ENCODE peak calls at places on chromosomes 13 and 19, in nine cellular contexts. F, X, V, E, R, Y, M, O and K are unnamed samples.
A peak's percentile ranks its signal among the peaks of the same experiment; 100 is the strongest.

GRCh38 chr13:113876341-113877148 is 12.7 kb upstream of the GAS6 start:
- DNase-seq in F (no peak), X (no peak), V (no peak), E (no peak), R (no peak), Y (no peak), M (no peak), O (no peak), K (no peak)

GRCh38 chr19:4981681-4981958 is 12.7 kb downstream of the KDM4B start:
- DNase-seq in F (no peak), X (no peak), V (no peak), E (no peak), R (no peak), Y (no peak), M (no peak), O (no peak), K (no peak)

GRCh38 chr19:6230991-6231448 is 48.8 kb downstream of the MLLT1 start:
- DNase-seq in F (no peak), X (no peak), V (no peak), E (no peak), R (no peak), Y (no peak), M (no peak), O (no peak), K (no peak)

GRCh38 chr13:73618275-73618865 is 515.8 kb downstream of the KLF12 start:
- DNase-seq in F (no peak), X (no peak), V (peak; percentile 24), E (no peak), R (no peak), Y (no peak), M (no peak), O (no peak), K (no peak)

GRCh38 chr19:17488593-17489391 is 18.5 kb downstream of the SLC27A1 start:
- DNase-seq in F (peak; percentile 70), X (peak; percentile 54), V (peak; percentile 87), E (peak; percentile 33), R (peak; percentile 82), Y (peak; percentile 55), M (peak; percentile 15), O (no peak), K (no peak)

GRCh38 chr13:72062566-72062965 is 195.6 kb upstream of the DACH1 start:
- DNase-seq in F (no peak), X (no peak), V (peak; percentile 77), E (no peak), R (peak; percentile 15), Y (no peak), M (peak; percentile 17), O (no peak), K (no peak)

GRCh38 chr19:35903550-35904179 is 1.3 kb downstream of the HCST start:
- DNase-seq in F (peak; percentile 80), X (peak; percentile 59), V (peak; percentile 48), E (peak; percentile 35), R (no peak), Y (peak; percentile 33), M (peak; percentile 85), O (no peak), K (no peak)

GRCh38 chr13:99383946-99384345 is 76.7 kb upstream of the GPR183 start:
- DNase-seq in F (no peak), X (no peak), V (no peak), E (no peak), R (no peak), Y (no peak), M (no peak), O (no peak), K (no peak)

GRCh38 chr19:13839938-13840750 is 36.8 kb upstream of the NANOS3 start:
- DNase-seq in F (no peak), X (no peak), V (peak; percentile 74), E (no peak), R (peak; percentile 47), Y (peak; percentile 71), M (peak; percentile 88), O (no peak), K (no peak)

GRCh38 chr13:51697855-51698254 is 106.1 kb downstream of the DHRS12 start:
- DNase-seq in F (no peak), X (peak; percentile 72), V (no peak), E (peak; percentile 54), R (no peak), Y (no peak), M (no peak), O (no peak), K (no peak)

GRCh38 chr13:73983109-73983508 is 151.1 kb downstream of the KLF12 start:
- DNase-seq in F (no peak), X (no peak), V (no peak), E (peak; percentile 10), R (no peak), Y (no peak), M (peak; percentile 2), O (no peak), K (no peak)

GRCh38 chr13:109297628-109298027 is 488.8 kb downstream of the IRS2 start:
- DNase-seq in F (no peak), X (peak; percentile 86), V (peak; percentile 69), E (peak; percentile 89), R (no peak), Y (no peak), M (peak; percentile 85), O (no peak), K (no peak)

GRCh38 chr13:46184277-46184699 is 2.3 kb upstream of the LCP1 start:
- DNase-seq in F (peak; percentile 58), X (peak; percentile 15), V (no peak), E (peak; percentile 16), R (peak; percentile 18), Y (no peak), M (peak; percentile 27), O (peak; percentile 15), K (no peak)

GRCh38 chr13:41675306-41675705 is 218.0 kb downstream of the RGCC start:
- DNase-seq in F (no peak), X (peak; percentile 55), V (peak; percentile 51), E (peak; percentile 68), R (peak; percentile 41), Y (peak; percentile 8), M (no peak), O (no peak), K (no peak)

GRCh38 chr19:58021541-58022282 is 12.1 kb upstream of the ZSCAN1 start:
- DNase-seq in F (peak; percentile 15), X (peak; percentile 58), V (peak; percentile 22), E (peak; percentile 30), R (peak; percentile 6), Y (no peak), M (peak; percentile 43), O (peak; percentile 73), K (no peak)

GRCh38 chr19:32976223-32976805 is 4.3 kb downstream of the FAAP24 start:
- DNase-seq in F (peak; percentile 52), X (peak; percentile 62), V (peak; percentile 71), E (peak; percentile 59), R (peak; percentile 79), Y (peak; percentile 41), M (peak; percentile 66), O (peak; percentile 37), K (no peak)

GRCh38 chr19:808176-808741 is 11.0 kb downstream of the PTBP1 start:
- DNase-seq in F (no peak), X (no peak), V (no peak), E (no peak), R (no peak), Y (no peak), M (no peak), O (no peak), K (no peak)

GRCh38 chr19:3369337-3370213 is 3.2 kb downstream of the NFIC start:
- DNase-seq in F (no peak), X (peak; percentile 54), V (peak; percentile 58), E (peak; percentile 67), R (peak; percentile 41), Y (no peak), M (peak; percentile 60), O (no peak), K (no peak)